ENCODE peak calls at places on chromosomes 4 and X, in eight cellular contexts. G is T-cell, Z is thyroid gland, C is brain microvascular endothelial cell, D is lung microvascular endothelial cell, P is HFFc6, I is T-helper 1 cell, E is heart right ventricle. T is an unnamed sample.

GRCh38 chr4:70704333-70705145 is 16.2 kb downstream of the UTP3 start:
- DNase-seq in G (peak; percentile 27), Z (peak; percentile 96), C (peak; percentile 33), D (peak; percentile 86), P (peak; percentile 23), I (peak; percentile 66), E (peak; percentile 86), T (peak; percentile 87)

GRCh38 chr4:143506031-143506430 is 7.5 kb upstream of the SMARCA5 start:
- DNase-seq in G (no peak), Z (no peak), C (no peak), D (no peak), P (no peak), I (no peak), E (no peak), T (no peak)

GRCh38 chr4:183153190-183153916 is 54.3 kb downstream of the WWC2 start:
- DNase-seq in G (no peak), Z (no peak), C (no peak), D (no peak), P (no peak), I (no peak), E (no peak), T (no peak)

GRCh38 chr4:13963601-13964000 is 336.1 kb upstream of the BOD1L1 start:
- DNase-seq in G (no peak), Z (no peak), C (no peak), D (no peak), P (no peak), I (no peak), E (no peak), T (no peak)

GRCh38 chrX:5031792-5032191 is 1196.9 kb downstream of the NLGN4X start:
- DNase-seq in G (no peak), Z (no peak), C (no peak), D (no peak), P (no peak), I (no peak), E (no peak), T (no peak)

GRCh38 chrX:47992093-47992375 is 11.8 kb downstream of the ZNF182 start:
- DNase-seq in G (no peak), Z (peak; percentile 81), C (no peak), D (peak; percentile 5), P (peak; percentile 1), I (no peak), E (no peak), T (no peak)

GRCh38 chrX:43589735-43590515 is 66.2 kb upstream of the MAOA start:
- DNase-seq in G (no peak), Z (no peak), C (no peak), D (no peak), P (no peak), I (no peak), E (no peak), T (no peak)

GRCh38 chrX:15903186-15903681 is 48.6 kb upstream of the AP1S2 start:
- DNase-seq in G (no peak), Z (no peak), C (no peak), D (no peak), P (no peak), I (no peak), E (no peak), T (no peak)

GRCh38 chrX:129099206-129099605 is 424.1 kb downstream of the SMARCA1 start:
- DNase-seq in G (no peak), Z (no peak), C (no peak), D (no peak), P (no peak), I (no peak), E (no peak), T (no peak)

GRCh38 chr4:150145090-150145949 is 67.1 kb downstream of the DCLK2 start:
- DNase-seq in G (no peak), Z (no peak), C (no peak), D (no peak), P (no peak), I (no peak), E (no peak), T (no peak)

GRCh38 chrX:126137899-126138298 is 28.2 kb downstream of the DCAF12L2 start:
- DNase-seq in G (no peak), Z (no peak), C (no peak), D (no peak), P (no peak), I (no peak), E (no peak), T (no peak)

GRCh38 chr4:76007089-76007559 is at the start of gene CXCL9:
- DNase-seq in G (no peak), Z (no peak), C (no peak), D (no peak), P (no peak), I (no peak), E (no peak), T (no peak)

GRCh38 chr4:120000591-120001296 is 65.9 kb downstream of the MAD2L1 start:
- DNase-seq in G (no peak), Z (no peak), C (no peak), D (no peak), P (no peak), I (no peak), E (no peak), T (peak; percentile 7)

GRCh38 chr4:73573794-73574528 is 46.3 kb downstream of the RASSF6 start:
- DNase-seq in G (no peak), Z (peak; percentile 68), C (peak; percentile 69), D (peak; percentile 79), P (peak; percentile 33), I (no peak), E (peak; percentile 36), T (peak; percentile 94)

GRCh38 chr4:4355302-4355701 is 31.6 kb upstream of the NSG1 start:
- DNase-seq in G (no peak), Z (no peak), C (no peak), D (no peak), P (no peak), I (no peak), E (no peak), T (no peak)

GRCh38 chr4:55397024-55397520 is 1.3 kb downstream of the TMEM165 start:
- DNase-seq in G (no peak), Z (no peak), C (no peak), D (no peak), P (no peak), I (no peak), E (peak; percentile 24), T (peak; percentile 51)

GRCh38 chrX:150201391-150201790 is 161.7 kb upstream of the MAMLD1 start:
- DNase-seq in G (no peak), Z (no peak), C (no peak), D (no peak), P (no peak), I (no peak), E (no peak), T (no peak)

T was measured in NCI-H1417.